ENCODE peak calls at places on chromosomes 5 and 9, in nine cellular contexts. Y, S, W, J, Q, L, N, O and I are unnamed samples.

GRCh38 chr5:150487199-150488061 is 20.5 kb upstream of the NDST1 start:
- DNase-seq in L (no peak), Q (no peak), O (peak; percentile 57), W (peak; percentile 13), Y (peak; percentile 53), N (no peak), S (peak; percentile 48), J (peak; percentile 61), I (peak; percentile 72)

GRCh38 chr5:17157916-17158529 is 59.4 kb upstream of the BASP1 start:
- DNase-seq in Q (no peak), J (no peak), L (no peak), W (no peak), Y (no peak), N (no peak), S (no peak), O (peak; percentile 97), I (no peak)

GRCh38 chr9:107541523-107541922 is 52.0 kb upstream of the KLF4 start:
- DNase-seq in J (no peak), Q (no peak), Y (no peak), O (no peak), L (no peak), W (no peak), N (no peak), S (no peak), I (no peak)

GRCh38 chr9:129803679-129804065 is 688 bp downstream of the TOR1B start:
- DNase-seq in J (no peak), N (no peak), L (no peak), Q (no peak), O (no peak), Y (no peak), S (no peak), W (no peak), I (no peak)

GRCh38 chr9:85453850-85454249 is 287.9 kb downstream of the AGTPBP1 start:
- DNase-seq in Q (no peak), N (no peak), W (no peak), L (no peak), Y (no peak), S (no peak), J (no peak), O (no peak), I (no peak)

GRCh38 chr5:139954022-139954421 is 89.1 kb downstream of the NRG2 start:
- DNase-seq in L (no peak), N (peak; percentile 18), O (no peak), Q (no peak), W (no peak), S (no peak), J (no peak), Y (no peak), I (no peak)

GRCh38 chr5:72246954-72247442 is 73.0 kb downstream of the MRPS27 start:
- DNase-seq in N (no peak), Q (no peak), L (no peak), W (no peak), O (peak; percentile 60), Y (no peak), S (no peak), J (no peak), I (no peak)

GRCh38 chr5:179323026-179323571 is 22.2 kb downstream of the ADAMTS2 start:
- DNase-seq in W (no peak), Q (no peak), S (no peak), J (no peak), O (no peak), Y (no peak), N (peak; percentile 47), L (no peak), I (no peak)

GRCh38 chr5:43231977-43232376 is 40.0 kb downstream of the NIM1K start:
- DNase-seq in N (no peak), J (no peak), Y (no peak), L (no peak), Q (no peak), W (no peak), S (peak; percentile 57), O (peak; percentile 2), I (no peak)

GRCh38 chr9:116998305-116998704 is 311.2 kb downstream of the TRIM32 start:
- DNase-seq in S (no peak), Q (no peak), W (no peak), J (no peak), N (no peak), L (no peak), O (no peak), Y (no peak), I (no peak)

GRCh38 chr9:129597355-129598088 is 23.4 kb downstream of the C9orf50 start:
- DNase-seq in N (peak; percentile 92), O (peak; percentile 56), Y (no peak), J (no peak), Q (no peak), S (no peak), L (no peak), W (no peak), I (peak; percentile 82)